ENCODE peak calls at places on chromosomes 4 and X, in six cellular contexts. K is GM23338; Z is stimulated activated CD4-positive, alpha-beta T cell treated with anti-CD3 and anti-CD28 coated beads, Interleukin-1b, Interleukin-23, amount 100 ng/mL, for 24 hours; C is CD4-positive, alpha-beta T cell; Y is Caco-2; H is HEK293T. V is an unnamed sample.

GRCh38 chr4:62898115-62898514 is 1511.1 kb downstream of the TECRL start:
- DNase-seq in K (no peak), Z (no peak), C (no peak), Y (no peak), H (no peak), V (no peak)

GRCh38 chr4:7756071-7756470 is 183.6 kb downstream of the AFAP1 start:
- DNase-seq in K (no peak), Z (no peak), C (no peak), Y (no peak), H (no peak), V (no peak)

GRCh38 chrX:91434351-91435168 is at the start of gene PABPC5:
- DNase-seq in K (peak; percentile 76), Z (no peak), C (no peak), Y (no peak), H (no peak), V (no peak)

GRCh38 chr4:3342182-3342854 is 49.5 kb downstream of the RGS12 start:
- DNase-seq in K (no peak), Z (no peak), C (no peak), Y (no peak), H (peak; percentile 6), V (no peak)

GRCh38 chr4:151266542-151266941 is 10.4 kb upstream of the PRSS48 start:
- DNase-seq in K (no peak), Z (no peak), C (no peak), Y (no peak), H (no peak), V (no peak)

GRCh38 chrX:56343231-56343630 is 111.1 kb downstream of the KLF8 start:
- DNase-seq in K (peak; percentile 16), Z (no peak), C (no peak), Y (no peak), H (no peak), V (no peak)

GRCh38 chr4:26178874-26179273 is 141.9 kb upstream of the RBPJ start:
- DNase-seq in K (no peak), Z (no peak), C (no peak), Y (no peak), H (no peak), V (no peak)

GRCh38 chr4:55181606-55182005 is 56.2 kb upstream of the KDR start:
- DNase-seq in K (no peak), Z (no peak), C (no peak), Y (no peak), H (peak; percentile 35), V (no peak)

GRCh38 chrX:73913580-73913979 is 350.6 kb downstream of the CHIC1 start:
- DNase-seq in K (no peak), Z (no peak), C (no peak), Y (no peak), H (peak; percentile 55), V (no peak)

GRCh38 chr4:25842229-25842840 is 20.5 kb downstream of the SEL1L3 start:
- DNase-seq in K (peak; percentile 75), Z (no peak), C (peak; percentile 52), Y (no peak), H (no peak), V (no peak)

GRCh38 chr4:23680616-23681518 is 209.0 kb downstream of the PPARGC1A start:
- DNase-seq in K (no peak), Z (no peak), C (no peak), Y (no peak), H (no peak), V (no peak)

GRCh38 chrX:1244164-1245076 is 24.2 kb upstream of the CSF2RA start:
- DNase-seq in K (peak; percentile 83), Z (no peak), C (no peak), Y (peak; percentile 5), H (peak; percentile 42), V (no peak)

GRCh38 chrX:41561045-41561444 is 113.9 kb downstream of the NYX start:
- DNase-seq in K (no peak), Z (no peak), C (no peak), Y (no peak), H (no peak), V (peak; percentile 1)

GRCh38 chr4:142405021-142405991 is 440.8 kb downstream of the INPP4B start:
- DNase-seq in K (peak; percentile 19), Z (peak; percentile 32), C (peak; percentile 54), Y (no peak), H (peak; percentile 38), V (no peak)

GRCh38 chr4:25154594-25155265 is 5.5 kb downstream of the SEPSECS start:
- DNase-seq in K (no peak), Z (no peak), C (no peak), Y (no peak), H (no peak), V (no peak)

GRCh38 chr4:119696963-119697362 is 68.4 kb upstream of the PDE5A start:
- DNase-seq in K (no peak), Z (no peak), C (no peak), Y (no peak), H (no peak), V (no peak)

V was measured in H54.